ENCODE peak calls at places on chromosomes 6 and 20, in ten cellular contexts. One of them, this sample, is unnamed.

GRCh38 chr20:2800590-2801458 is at the start of gene CPXM1:
- DNase-seq in ovary: no peak
- DNase-seq in hepatocyte: peak
- DNase-seq in uterus: no peak
- DNase-seq in psoas muscle: no peak
- DNase-seq in brain microvascular endothelial cell: no peak
- DNase-seq in CD8-positive, alpha-beta T cell: no peak
- DNase-seq in dorsolateral prefrontal cortex: no peak
- DNase-seq in fibroblast of villous mesenchyme: no peak
- DNase-seq in tibial nerve: no peak
- DNase-seq in this sample: peak

GRCh38 chr20:44650777-44651493 is 564 bp downstream of the ADA start:
- DNase-seq in brain microvascular endothelial cell: no peak
- DNase-seq in ovary: peak
- DNase-seq in tibial nerve: no peak
- DNase-seq in fibroblast of villous mesenchyme: no peak
- DNase-seq in psoas muscle: peak
- DNase-seq in dorsolateral prefrontal cortex: no peak
- DNase-seq in CD8-positive, alpha-beta T cell: peak
- DNase-seq in hepatocyte: no peak
- DNase-seq in uterus: no peak
- DNase-seq in this sample: no peak

GRCh38 chr6:157538163-157538562 is 157.2 kb downstream of the ZDHHC14 start:
- DNase-seq in CD8-positive, alpha-beta T cell: no peak
- DNase-seq in psoas muscle: no peak
- DNase-seq in uterus: no peak
- DNase-seq in hepatocyte: no peak
- DNase-seq in ovary: no peak
- DNase-seq in brain microvascular endothelial cell: no peak
- DNase-seq in tibial nerve: no peak
- DNase-seq in fibroblast of villous mesenchyme: no peak
- DNase-seq in dorsolateral prefrontal cortex: no peak
- DNase-seq in this sample: no peak

GRCh38 chr6:2502096-2502997 is 248.4 kb downstream of the MYLK4 start:
- DNase-seq in ovary: no peak
- DNase-seq in dorsolateral prefrontal cortex: no peak
- DNase-seq in CD8-positive, alpha-beta T cell: no peak
- DNase-seq in tibial nerve: no peak
- DNase-seq in brain microvascular endothelial cell: no peak
- DNase-seq in fibroblast of villous mesenchyme: peak
- DNase-seq in hepatocyte: no peak
- DNase-seq in psoas muscle: no peak
- DNase-seq in uterus: no peak
- DNase-seq in this sample: no peak

GRCh38 chr20:15827628-15828027 is 745.6 kb downstream of the KIF16B start:
- DNase-seq in fibroblast of villous mesenchyme: no peak
- DNase-seq in brain microvascular endothelial cell: no peak
- DNase-seq in CD8-positive, alpha-beta T cell: no peak
- DNase-seq in uterus: no peak
- DNase-seq in dorsolateral prefrontal cortex: no peak
- DNase-seq in tibial nerve: no peak
- DNase-seq in ovary: no peak
- DNase-seq in hepatocyte: no peak
- DNase-seq in psoas muscle: no peak
- DNase-seq in this sample: no peak

GRCh38 chr20:15756401-15756800 is 816.8 kb downstream of the KIF16B start:
- DNase-seq in psoas muscle: no peak
- DNase-seq in dorsolateral prefrontal cortex: no peak
- DNase-seq in hepatocyte: no peak
- DNase-seq in CD8-positive, alpha-beta T cell: no peak
- DNase-seq in brain microvascular endothelial cell: no peak
- DNase-seq in tibial nerve: no peak
- DNase-seq in uterus: no peak
- DNase-seq in ovary: no peak
- DNase-seq in fibroblast of villous mesenchyme: no peak
- DNase-seq in this sample: no peak

GRCh38 chr20:51428451-51429143 is 113.9 kb downstream of the NFATC2 start:
- DNase-seq in tibial nerve: peak
- DNase-seq in hepatocyte: peak
- DNase-seq in psoas muscle: peak
- DNase-seq in dorsolateral prefrontal cortex: no peak
- DNase-seq in uterus: peak
- DNase-seq in fibroblast of villous mesenchyme: peak
- DNase-seq in brain microvascular endothelial cell: peak
- DNase-seq in CD8-positive, alpha-beta T cell: no peak
- DNase-seq in ovary: peak
- DNase-seq in this sample: peak

GRCh38 chr6:139500977-139501376 is 126.5 kb upstream of the CITED2 start:
- DNase-seq in hepatocyte: no peak
- DNase-seq in uterus: no peak
- DNase-seq in ovary: no peak
- DNase-seq in fibroblast of villous mesenchyme: no peak
- DNase-seq in tibial nerve: no peak
- DNase-seq in dorsolateral prefrontal cortex: no peak
- DNase-seq in CD8-positive, alpha-beta T cell: no peak
- DNase-seq in psoas muscle: no peak
- DNase-seq in brain microvascular endothelial cell: no peak
- DNase-seq in this sample: no peak

GRCh38 chr6:19991176-19991575 is 154.0 kb downstream of the ID4 start:
- DNase-seq in uterus: no peak
- DNase-seq in fibroblast of villous mesenchyme: no peak
- DNase-seq in hepatocyte: no peak
- DNase-seq in brain microvascular endothelial cell: no peak
- DNase-seq in tibial nerve: no peak
- DNase-seq in psoas muscle: no peak
- DNase-seq in dorsolateral prefrontal cortex: no peak
- DNase-seq in CD8-positive, alpha-beta T cell: no peak
- DNase-seq in ovary: no peak
- DNase-seq in this sample: no peak

GRCh38 chr6:28807682-28808280 is 116.0 kb downstream of the TRIM27 start:
- DNase-seq in fibroblast of villous mesenchyme: peak
- DNase-seq in CD8-positive, alpha-beta T cell: no peak
- DNase-seq in dorsolateral prefrontal cortex: no peak
- DNase-seq in psoas muscle: no peak
- DNase-seq in ovary: no peak
- DNase-seq in hepatocyte: peak
- DNase-seq in uterus: no peak
- DNase-seq in tibial nerve: no peak
- DNase-seq in brain microvascular endothelial cell: peak
- DNase-seq in this sample: no peak

GRCh38 chr20:6812530-6812929 is 45.0 kb downstream of the BMP2 start:
- DNase-seq in fibroblast of villous mesenchyme: no peak
- DNase-seq in psoas muscle: no peak
- DNase-seq in uterus: no peak
- DNase-seq in ovary: no peak
- DNase-seq in brain microvascular endothelial cell: no peak
- DNase-seq in hepatocyte: no peak
- DNase-seq in tibial nerve: no peak
- DNase-seq in CD8-positive, alpha-beta T cell: no peak
- DNase-seq in dorsolateral prefrontal cortex: no peak
- DNase-seq in this sample: no peak

GRCh38 chr20:6828794-6829423 is 61.4 kb downstream of the BMP2 start:
- DNase-seq in uterus: peak
- DNase-seq in fibroblast of villous mesenchyme: peak
- DNase-seq in dorsolateral prefrontal cortex: peak
- DNase-seq in psoas muscle: peak
- DNase-seq in CD8-positive, alpha-beta T cell: no peak
- DNase-seq in hepatocyte: peak
- DNase-seq in brain microvascular endothelial cell: peak
- DNase-seq in ovary: peak
- DNase-seq in tibial nerve: peak
- DNase-seq in this sample: peak

DNA sequence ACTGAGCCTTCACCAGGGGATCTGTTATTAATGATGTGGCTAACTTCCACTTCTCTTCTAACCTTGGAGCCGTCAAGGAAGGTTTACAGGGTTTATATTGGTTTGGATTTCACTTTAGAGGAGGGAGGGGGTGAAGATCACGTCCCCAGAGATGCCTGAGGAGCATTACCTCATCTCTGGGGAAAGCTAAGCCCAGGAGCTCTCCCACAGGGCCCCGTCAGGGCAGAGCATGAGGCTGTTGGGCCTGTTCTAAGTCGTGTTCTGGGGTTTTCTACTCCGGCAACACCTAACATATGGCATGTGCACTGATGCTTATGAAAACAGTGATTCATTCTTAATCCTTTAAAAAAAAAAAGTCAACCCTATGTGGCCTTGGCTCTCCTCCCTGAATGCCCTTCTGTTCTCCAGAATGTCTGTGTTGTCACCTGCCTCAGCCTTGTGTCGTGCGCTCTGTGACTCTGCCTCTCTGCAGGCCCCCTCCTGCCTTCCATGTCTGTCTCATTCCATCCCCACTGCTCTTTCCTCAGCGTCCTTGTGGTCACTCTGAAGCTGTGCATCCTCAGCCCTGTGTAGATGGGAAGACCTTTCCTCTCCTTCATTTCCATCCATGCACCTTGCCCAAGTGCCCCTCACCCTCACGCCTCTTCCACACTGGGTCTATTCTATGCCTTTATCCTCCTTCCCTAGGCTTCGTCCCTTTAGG is 97.4 kb upstream of the JARID2 start:
- DNase-seq in fibroblast of villous mesenchyme: peak
- DNase-seq in tibial nerve: no peak
- DNase-seq in dorsolateral prefrontal cortex: no peak
- DNase-seq in uterus: no peak
- DNase-seq in ovary: no peak
- DNase-seq in hepatocyte: peak
- DNase-seq in CD8-positive, alpha-beta T cell: no peak
- DNase-seq in brain microvascular endothelial cell: peak
- DNase-seq in psoas muscle: no peak
- DNase-seq in this sample: peak
- TF ChIP-seq CTCF in fibroblast of villous mesenchyme: no peak
- TF ChIP-seq CTCF in tibial nerve: no peak
- TF ChIP-seq CTCF in dorsolateral prefrontal cortex: no peak
- TF ChIP-seq CTCF in uterus: no peak
- TF ChIP-seq CTCF in ovary: no peak
- TF ChIP-seq CTCF in hepatocyte: no peak
- TF ChIP-seq CTCF in CD8-positive, alpha-beta T cell: no peak
- TF ChIP-seq CTCF in brain microvascular endothelial cell: peak
- TF ChIP-seq CTCF in psoas muscle: no peak
- TF ChIP-seq CTCF in this sample: no peak

DNA sequence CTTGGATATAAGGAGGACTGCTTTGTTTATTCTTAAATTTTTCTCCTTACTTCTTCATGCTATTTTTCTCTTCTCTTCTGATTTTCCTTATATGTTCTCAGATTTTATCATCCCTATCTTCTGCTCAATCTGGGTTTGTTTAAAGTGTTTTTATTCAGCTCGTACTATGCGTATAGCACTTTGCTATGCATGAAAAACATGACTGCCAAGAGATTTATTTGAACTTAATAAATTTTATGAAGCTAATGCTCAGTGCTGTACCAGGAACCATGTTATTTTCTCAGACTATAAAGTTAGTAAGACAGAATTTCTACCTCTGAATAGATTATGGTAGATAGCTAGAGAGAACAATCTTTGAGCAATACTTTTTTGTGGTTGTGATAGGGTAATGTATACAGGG is 305.9 kb downstream of the LAMA2 start:
- DNase-seq in CD8-positive, alpha-beta T cell: no peak
- DNase-seq in psoas muscle: no peak
- DNase-seq in uterus: no peak
- DNase-seq in tibial nerve: no peak
- DNase-seq in dorsolateral prefrontal cortex: no peak
- DNase-seq in hepatocyte: no peak
- DNase-seq in brain microvascular endothelial cell: no peak
- DNase-seq in ovary: no peak
- DNase-seq in fibroblast of villous mesenchyme: peak
- DNase-seq in this sample: no peak
- H3K4me3 ChIP-seq in CD8-positive, alpha-beta T cell: no peak
- H3K4me3 ChIP-seq in psoas muscle: no peak
- H3K4me3 ChIP-seq in uterus: no peak
- H3K4me3 ChIP-seq in tibial nerve: no peak
- H3K4me3 ChIP-seq in dorsolateral prefrontal cortex: no peak
- H3K4me3 ChIP-seq in hepatocyte: no peak
- H3K4me3 ChIP-seq in brain microvascular endothelial cell: no peak
- H3K4me3 ChIP-seq in ovary: no peak
- H3K4me3 ChIP-seq in fibroblast of villous mesenchyme: no peak
- H3K4me3 ChIP-seq in this sample: no peak

DNA sequence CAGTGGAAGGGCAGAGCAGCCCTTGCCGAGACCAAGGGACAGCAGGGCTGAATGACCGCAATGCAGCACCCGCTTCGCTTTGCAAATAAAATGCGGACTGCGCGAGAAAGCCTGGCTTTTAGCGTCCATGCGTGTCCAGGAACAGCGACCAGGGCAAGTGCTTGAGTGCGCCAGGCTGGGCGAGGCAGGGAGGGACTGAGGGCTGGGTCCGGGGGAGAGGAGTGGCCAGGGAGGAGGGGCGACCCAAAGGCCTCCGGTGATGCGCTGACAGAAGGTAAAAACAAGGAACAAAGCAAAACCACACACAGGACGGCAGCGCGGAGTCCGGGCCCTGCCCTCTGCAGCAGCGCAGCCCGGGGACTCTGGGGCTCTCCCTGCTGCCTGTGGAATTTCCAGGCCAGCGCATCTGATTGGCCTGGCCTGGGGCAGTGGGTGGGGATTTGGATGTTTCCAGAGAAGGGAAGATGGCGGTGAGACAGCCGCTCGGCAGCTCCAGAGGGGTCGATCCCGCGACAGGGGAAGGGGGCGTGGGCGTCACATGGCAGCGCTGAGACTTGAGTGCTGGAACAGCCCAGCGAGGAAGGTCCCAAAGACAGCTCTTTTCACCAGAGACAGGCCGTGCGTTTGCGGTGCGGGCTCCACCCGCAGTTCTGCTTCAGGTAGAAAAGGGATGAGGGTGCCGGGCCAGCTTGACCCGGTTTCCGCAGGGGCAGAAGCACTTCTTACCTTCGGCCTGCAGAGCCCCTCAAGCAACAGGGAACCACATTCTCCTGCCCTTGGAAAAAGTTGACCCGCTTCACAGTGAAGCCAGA is 51.8 kb downstream of the SSR1 start:
- DNase-seq in hepatocyte: peak
- DNase-seq in dorsolateral prefrontal cortex: peak
- DNase-seq in psoas muscle: peak
- DNase-seq in fibroblast of villous mesenchyme: peak
- DNase-seq in tibial nerve: peak
- DNase-seq in CD8-positive, alpha-beta T cell: no peak
- DNase-seq in ovary: peak
- DNase-seq in uterus: peak
- DNase-seq in brain microvascular endothelial cell: peak
- DNase-seq in this sample: peak
- TF ChIP-seq CTCF in hepatocyte: no peak
- TF ChIP-seq CTCF in dorsolateral prefrontal cortex: no peak
- TF ChIP-seq CTCF in psoas muscle: no peak
- TF ChIP-seq CTCF in fibroblast of villous mesenchyme: no peak
- TF ChIP-seq CTCF in tibial nerve: no peak
- TF ChIP-seq CTCF in CD8-positive, alpha-beta T cell: no peak
- TF ChIP-seq CTCF in ovary: no peak
- TF ChIP-seq CTCF in uterus: no peak
- TF ChIP-seq CTCF in brain microvascular endothelial cell: no peak
- TF ChIP-seq CTCF in this sample: no peak

GRCh38 chr6:89084954-89085353 is 4.4 kb downstream of the PNRC1 start:
- DNase-seq in brain microvascular endothelial cell: no peak
- DNase-seq in uterus: no peak
- DNase-seq in CD8-positive, alpha-beta T cell: no peak
- DNase-seq in dorsolateral prefrontal cortex: no peak
- DNase-seq in psoas muscle: no peak
- DNase-seq in ovary: no peak
- DNase-seq in fibroblast of villous mesenchyme: peak
- DNase-seq in tibial nerve: no peak
- DNase-seq in hepatocyte: no peak
- DNase-seq in this sample: no peak
- H3K4me3 ChIP-seq in brain microvascular endothelial cell: no peak
- H3K4me3 ChIP-seq in uterus: no peak
- H3K4me3 ChIP-seq in CD8-positive, alpha-beta T cell: no peak
- H3K4me3 ChIP-seq in dorsolateral prefrontal cortex: no peak
- H3K4me3 ChIP-seq in psoas muscle: peak
- H3K4me3 ChIP-seq in ovary: no peak
- H3K4me3 ChIP-seq in fibroblast of villous mesenchyme: no peak
- H3K4me3 ChIP-seq in tibial nerve: no peak
- H3K4me3 ChIP-seq in hepatocyte: no peak
- H3K4me3 ChIP-seq in this sample: no peak

This sample was measured in cardiac muscle cell.